ENCODE peak calls at places on chromosomes 12 and 14, in eight cellular contexts. One of them, this sample, is unnamed. For H3K27me3, the result is how much of the 10 kb centered on the place peaks cover.

GRCh38 chr12:71755146-71755892 is 656 bp downstream of the RAB21 start:
- DNase-seq in heart right ventricle: peak
- DNase-seq in IMR-90: peak
- DNase-seq in tibial nerve: peak
- DNase-seq in fibroblast of lung: peak
- DNase-seq in body of pancreas: peak
- DNase-seq in Caco-2: peak
- DNase-seq in uterus: peak
- DNase-seq in this sample: peak

GRCh38 chr12:122870867-122871664 is 24.9 kb downstream of the VPS37B start:
- DNase-seq in heart right ventricle: no peak
- DNase-seq in body of pancreas: peak
- DNase-seq in tibial nerve: no peak
- DNase-seq in uterus: peak
- DNase-seq in fibroblast of lung: peak
- DNase-seq in Caco-2: no peak
- DNase-seq in IMR-90: peak
- DNase-seq in this sample: no peak

GRCh38 chr14:101506211-101506920 is 54.9 kb upstream of the DIO3 start:
- DNase-seq in tibial nerve: no peak
- DNase-seq in heart right ventricle: no peak
- DNase-seq in Caco-2: no peak
- DNase-seq in uterus: peak
- DNase-seq in fibroblast of lung: no peak
- DNase-seq in IMR-90: no peak
- DNase-seq in body of pancreas: no peak
- DNase-seq in this sample: no peak

GRCh38 chr12:85804663-85805062 is 31.5 kb downstream of the RASSF9 start:
- DNase-seq in IMR-90: no peak
- DNase-seq in uterus: no peak
- DNase-seq in heart right ventricle: no peak
- DNase-seq in fibroblast of lung: peak
- DNase-seq in tibial nerve: no peak
- DNase-seq in body of pancreas: no peak
- DNase-seq in Caco-2: no peak
- DNase-seq in this sample: no peak

GRCh38 chr14:21023174-21023573 is 1.7 kb downstream of the NDRG2 start:
- DNase-seq in tibial nerve: no peak
- DNase-seq in IMR-90: no peak
- DNase-seq in body of pancreas: no peak
- DNase-seq in heart right ventricle: no peak
- DNase-seq in fibroblast of lung: no peak
- DNase-seq in uterus: no peak
- DNase-seq in Caco-2: no peak
- DNase-seq in this sample: no peak

GRCh38 chr14:76514599-76514998 is 138.7 kb downstream of the ESRRB start:
- DNase-seq in heart right ventricle: no peak
- DNase-seq in Caco-2: peak
- DNase-seq in tibial nerve: no peak
- DNase-seq in IMR-90: peak
- DNase-seq in body of pancreas: peak
- DNase-seq in uterus: no peak
- DNase-seq in fibroblast of lung: peak
- DNase-seq in this sample: no peak

GRCh38 chr14:35398095-35398584 is 6.4 kb downstream of the NFKBIA start:
- DNase-seq in fibroblast of lung: no peak
- DNase-seq in tibial nerve: peak
- DNase-seq in uterus: no peak
- DNase-seq in Caco-2: no peak
- DNase-seq in IMR-90: no peak
- DNase-seq in heart right ventricle: peak
- DNase-seq in body of pancreas: no peak
- DNase-seq in this sample: no peak

GRCh38 chr12:78793491-78793890 is 71.1 kb upstream of the SYT1 start:
- DNase-seq in tibial nerve: no peak
- DNase-seq in body of pancreas: no peak
- DNase-seq in Caco-2: no peak
- DNase-seq in fibroblast of lung: peak
- DNase-seq in IMR-90: peak
- DNase-seq in uterus: no peak
- DNase-seq in heart right ventricle: no peak
- DNase-seq in this sample: no peak

GRCh38 chr14:55000381-55000780 is 26.5 kb downstream of the WDHD1 start:
- DNase-seq in tibial nerve: no peak
- DNase-seq in heart right ventricle: no peak
- DNase-seq in IMR-90: peak
- DNase-seq in fibroblast of lung: peak
- DNase-seq in Caco-2: no peak
- DNase-seq in uterus: no peak
- DNase-seq in body of pancreas: no peak
- DNase-seq in this sample: no peak

GRCh38 chr14:94636744-94637412 is 24.7 kb downstream of the SERPINA3 start:
- DNase-seq in IMR-90: no peak
- DNase-seq in uterus: no peak
- DNase-seq in tibial nerve: no peak
- DNase-seq in fibroblast of lung: no peak
- DNase-seq in heart right ventricle: no peak
- DNase-seq in Caco-2: peak
- DNase-seq in body of pancreas: no peak
- DNase-seq in this sample: no peak

GRCh38 chr14:34888186-34888585 is 13.0 kb upstream of the BAZ1A start:
- DNase-seq in fibroblast of lung: no peak
- DNase-seq in tibial nerve: no peak
- DNase-seq in body of pancreas: no peak
- DNase-seq in Caco-2: no peak
- DNase-seq in uterus: no peak
- DNase-seq in IMR-90: no peak
- DNase-seq in heart right ventricle: no peak
- DNase-seq in this sample: no peak

GRCh38 chr14:54394596-54394995 is 2.2 kb upstream of the CDKN3 start:
- DNase-seq in fibroblast of lung: no peak
- DNase-seq in uterus: no peak
- DNase-seq in heart right ventricle: no peak
- DNase-seq in Caco-2: no peak
- DNase-seq in IMR-90: no peak
- DNase-seq in tibial nerve: no peak
- DNase-seq in body of pancreas: no peak
- DNase-seq in this sample: no peak

GRCh38 chr12:25855716-25856115 is 102.8 kb upstream of the RASSF8 start:
- DNase-seq in fibroblast of lung: peak
- DNase-seq in tibial nerve: no peak
- DNase-seq in uterus: no peak
- DNase-seq in body of pancreas: no peak
- DNase-seq in heart right ventricle: no peak
- DNase-seq in IMR-90: peak
- DNase-seq in Caco-2: no peak
- DNase-seq in this sample: no peak

GRCh38 chr14:61179776-61180398 is 101.3 kb downstream of the TMEM30B start:
- DNase-seq in fibroblast of lung: peak
- DNase-seq in uterus: no peak
- DNase-seq in tibial nerve: no peak
- DNase-seq in IMR-90: peak
- DNase-seq in body of pancreas: no peak
- DNase-seq in Caco-2: no peak
- DNase-seq in heart right ventricle: no peak
- DNase-seq in this sample: no peak

GRCh38 chr14:52950410-52950897 is 396 bp downstream of the FERMT2 start:
- DNase-seq in uterus: peak
- DNase-seq in fibroblast of lung: no peak
- DNase-seq in tibial nerve: peak
- DNase-seq in IMR-90: peak
- DNase-seq in Caco-2: peak
- DNase-seq in heart right ventricle: peak
- DNase-seq in body of pancreas: peak
- DNase-seq in this sample: peak
- TF ChIP-seq CTCF in uterus: no peak
- TF ChIP-seq CTCF in fibroblast of lung: no peak
- TF ChIP-seq CTCF in tibial nerve: peak
- TF ChIP-seq CTCF in IMR-90: no peak
- TF ChIP-seq CTCF in Caco-2: no peak
- TF ChIP-seq CTCF in heart right ventricle: peak
- TF ChIP-seq CTCF in body of pancreas: no peak
- TF ChIP-seq CTCF in this sample: no peak

GRCh38 chr12:9180810-9181209 is 27.4 kb downstream of the PZP start:
- DNase-seq in uterus: no peak
- DNase-seq in fibroblast of lung: no peak
- DNase-seq in body of pancreas: no peak
- DNase-seq in heart right ventricle: no peak
- DNase-seq in Caco-2: no peak
- DNase-seq in IMR-90: no peak
- DNase-seq in tibial nerve: no peak
- DNase-seq in this sample: no peak

GRCh38 chr12:9184276-9184675 is 23.9 kb downstream of the PZP start:
- DNase-seq in Caco-2: no peak
- DNase-seq in body of pancreas: no peak
- DNase-seq in heart right ventricle: no peak
- DNase-seq in uterus: no peak
- DNase-seq in fibroblast of lung: no peak
- DNase-seq in tibial nerve: no peak
- DNase-seq in IMR-90: no peak
- DNase-seq in this sample: no peak
- H3K4me3 ChIP-seq in Caco-2: no peak
- H3K4me3 ChIP-seq in body of pancreas: no peak
- H3K4me3 ChIP-seq in heart right ventricle: no peak
- H3K4me3 ChIP-seq in uterus: no peak
- H3K4me3 ChIP-seq in fibroblast of lung: no peak
- H3K4me3 ChIP-seq in tibial nerve: no peak
- H3K4me3 ChIP-seq in IMR-90: no peak
- H3K4me3 ChIP-seq in this sample: no peak

GRCh38 chr14:22417914-22418313 is 171.1 kb downstream of the DAD1 start:
- DNase-seq in Caco-2: no peak
- DNase-seq in IMR-90: no peak
- DNase-seq in tibial nerve: no peak
- DNase-seq in fibroblast of lung: no peak
- DNase-seq in uterus: no peak
- DNase-seq in heart right ventricle: no peak
- DNase-seq in body of pancreas: no peak
- DNase-seq in this sample: no peak
- H3K27me3 ChIP-seq in Caco-2: under half
- H3K27me3 ChIP-seq in IMR-90: half or more
- H3K27me3 ChIP-seq in tibial nerve: under half
- H3K27me3 ChIP-seq in fibroblast of lung: under half
- H3K27me3 ChIP-seq in uterus: under half
- H3K27me3 ChIP-seq in heart right ventricle: under half
- H3K27me3 ChIP-seq in body of pancreas: under half
- H3K27me3 ChIP-seq in this sample: under half

GRCh38 chr12:21962236-21962635 is 21.0 kb upstream of the ABCC9 start:
- DNase-seq in Caco-2: no peak
- DNase-seq in heart right ventricle: no peak
- DNase-seq in uterus: no peak
- DNase-seq in IMR-90: peak
- DNase-seq in tibial nerve: no peak
- DNase-seq in body of pancreas: no peak
- DNase-seq in fibroblast of lung: peak
- DNase-seq in this sample: no peak

DNA sequence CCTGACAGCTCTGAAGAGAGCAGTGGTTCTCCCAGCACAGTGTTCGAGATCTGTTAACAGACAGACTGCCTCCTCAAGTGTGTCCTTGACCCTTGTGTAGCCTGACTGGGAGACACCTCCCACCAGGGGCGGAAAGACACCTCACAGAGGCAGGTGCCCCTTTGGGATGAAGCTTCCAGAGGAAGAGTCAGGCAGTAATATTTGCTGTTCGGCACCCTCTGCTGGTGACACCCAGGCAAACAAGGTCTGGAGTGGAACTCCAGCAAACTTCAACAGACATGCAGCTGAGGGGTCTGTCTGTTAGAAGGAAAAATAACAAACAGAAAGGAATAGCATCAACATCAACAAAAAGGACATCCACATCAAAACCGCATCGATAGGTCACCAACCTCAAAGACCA is 21.6 kb upstream of the ABCC9 start:
- DNase-seq in uterus: no peak
- DNase-seq in Caco-2: no peak
- DNase-seq in IMR-90: no peak
- DNase-seq in fibroblast of lung: no peak
- DNase-seq in tibial nerve: no peak
- DNase-seq in body of pancreas: no peak
- DNase-seq in heart right ventricle: no peak
- DNase-seq in this sample: no peak
- TF ChIP-seq CTCF in uterus: no peak
- TF ChIP-seq CTCF in Caco-2: no peak
- TF ChIP-seq CTCF in IMR-90: no peak
- TF ChIP-seq CTCF in fibroblast of lung: no peak
- TF ChIP-seq CTCF in tibial nerve: no peak
- TF ChIP-seq CTCF in body of pancreas: peak
- TF ChIP-seq CTCF in heart right ventricle: peak
- TF ChIP-seq CTCF in this sample: no peak

DNA sequence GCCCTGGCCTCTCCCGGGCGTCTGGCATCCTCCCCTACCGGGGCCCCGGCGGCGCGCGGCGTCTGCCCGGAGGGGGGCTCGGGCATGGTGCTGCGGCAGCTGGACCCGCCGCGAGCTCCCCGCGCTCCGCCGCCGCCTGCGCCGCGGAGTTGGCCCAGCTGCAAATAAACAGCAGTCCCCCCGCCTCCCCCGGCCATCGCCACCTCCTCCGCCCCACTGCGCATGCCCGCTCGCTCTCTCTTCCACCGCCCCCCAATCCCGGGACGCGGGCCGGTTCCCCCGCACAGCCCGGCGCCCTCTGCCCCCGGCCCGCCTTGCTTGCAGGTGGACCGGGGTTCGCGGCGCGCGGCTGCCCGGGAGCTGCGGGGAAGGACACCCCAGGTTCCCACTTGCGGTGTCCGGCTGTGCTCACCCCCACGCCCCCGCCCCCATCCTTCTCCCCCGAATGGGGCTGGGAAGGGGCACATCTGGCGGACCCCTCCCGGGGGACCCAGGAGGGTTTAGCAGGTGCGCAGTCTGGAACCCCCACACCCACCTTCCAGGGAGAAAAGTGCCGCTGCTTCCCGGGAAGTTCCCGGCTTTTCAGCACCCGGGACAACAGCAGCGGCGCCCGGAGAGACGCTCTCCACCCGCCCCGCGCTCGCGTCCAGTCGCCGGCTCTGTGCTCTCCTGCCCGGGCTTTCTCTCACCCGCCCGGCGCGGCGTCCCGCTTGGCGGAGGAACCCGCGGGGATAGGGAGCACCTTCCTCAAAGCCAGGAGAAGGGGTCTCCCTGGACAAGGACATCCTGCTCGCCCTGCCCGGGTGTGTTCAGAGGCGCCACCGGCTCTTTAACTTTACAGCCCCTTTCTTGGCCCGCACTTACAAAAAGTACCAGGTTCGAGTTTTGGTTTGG is at the start of gene TMTC1:
- DNase-seq in IMR-90: peak
- DNase-seq in fibroblast of lung: peak
- DNase-seq in heart right ventricle: peak
- DNase-seq in body of pancreas: peak
- DNase-seq in uterus: peak
- DNase-seq in Caco-2: no peak
- DNase-seq in tibial nerve: peak
- DNase-seq in this sample: no peak
- H3K4me3 ChIP-seq in IMR-90: peak
- H3K4me3 ChIP-seq in fibroblast of lung: peak
- H3K4me3 ChIP-seq in heart right ventricle: peak
- H3K4me3 ChIP-seq in body of pancreas: peak
- H3K4me3 ChIP-seq in uterus: peak
- H3K4me3 ChIP-seq in Caco-2: no peak
- H3K4me3 ChIP-seq in tibial nerve: peak
- H3K4me3 ChIP-seq in this sample: peak

GRCh38 chr12:54958048-54958658 is 26.4 kb downstream of the TESPA1 start:
- DNase-seq in IMR-90: peak
- DNase-seq in Caco-2: peak
- DNase-seq in body of pancreas: peak
- DNase-seq in fibroblast of lung: peak
- DNase-seq in heart right ventricle: peak
- DNase-seq in tibial nerve: peak
- DNase-seq in uterus: no peak
- DNase-seq in this sample: no peak
- H3K27me3 ChIP-seq in IMR-90: under half
- H3K27me3 ChIP-seq in Caco-2: under half
- H3K27me3 ChIP-seq in body of pancreas: under half
- H3K27me3 ChIP-seq in fibroblast of lung: under half
- H3K27me3 ChIP-seq in heart right ventricle: under half
- H3K27me3 ChIP-seq in tibial nerve: under half
- H3K27me3 ChIP-seq in uterus: under half
- H3K27me3 ChIP-seq in this sample: under half